ENCODE peak calls at places on chromosomes 5 and 9, in five cellular contexts. B is tibial artery, F is adrenal gland, D is fibroblast of villous mesenchyme, R is upper lobe of right lung. T is an unnamed sample.

GRCh38 chr5:93598141-93598996 is 15.3 kb downstream of the NR2F1 start:
- DNase-seq in D (no peak), R (no peak), F (no peak), B (no peak), T (no peak)

GRCh38 chr9:126673689-126674364 is 60.1 kb downstream of the LMX1B start:
- DNase-seq in F (no peak), R (no peak), B (no peak), D (no peak), T (no peak)

GRCh38 chr9:70156729-70157128 is 102.0 kb upstream of the SMC5 start:
- DNase-seq in F (no peak), R (no peak), D (no peak), B (no peak), T (no peak)

GRCh38 chr5:175700991-175701390 is 43.1 kb downstream of the HRH2 start:
- DNase-seq in R (peak; percentile 3), B (no peak), D (no peak), F (no peak), T (no peak)

GRCh38 chr9:130985029-130985428 is 23.9 kb upstream of the LAMC3 start:
- DNase-seq in R (no peak), F (no peak), B (no peak), D (no peak), T (no peak)

GRCh38 chr5:150163547-150164059 is 3.0 kb upstream of the CDX1 start:
- DNase-seq in F (no peak), R (no peak), B (peak; percentile 85), D (no peak), T (no peak)

GRCh38 chr9:81292056-81292805 is 397.1 kb downstream of the TLE1 start:
- DNase-seq in R (no peak), F (no peak), D (no peak), B (no peak), T (no peak)

GRCh38 chr9:13432914-13433313 is 153.4 kb upstream of the MPDZ start:
- DNase-seq in B (no peak), D (no peak), F (no peak), R (no peak), T (no peak)

GRCh38 chr5:156515799-156516198 is 188.8 kb downstream of the SGCD start:
- DNase-seq in F (no peak), D (no peak), B (no peak), R (no peak), T (no peak)

GRCh38 chr9:116133163-116133562 is 20.4 kb upstream of the PAPPA start:
- DNase-seq in B (no peak), D (no peak), F (no peak), R (no peak), T (no peak)

GRCh38 chr5:148808864-148809642 is 17.4 kb upstream of the ADRB2 start:
- DNase-seq in F (no peak), R (no peak), B (no peak), D (no peak), T (peak; percentile 58)

GRCh38 chr5:113361701-113362100 is 73.1 kb downstream of the TSSK1B start:
- DNase-seq in R (no peak), B (no peak), F (no peak), D (no peak), T (no peak)

GRCh38 chr9:19223724-19224123 is 6.8 kb upstream of the DENND4C start:
- DNase-seq in R (no peak), B (no peak), F (no peak), D (peak; percentile 37), T (no peak)

GRCh38 chr5:157744055-157745011 is 821 bp downstream of the LSM11 start:
- DNase-seq in B (no peak), R (peak; percentile 73), D (peak; percentile 25), F (no peak), T (no peak)

GRCh38 chr5:109486200-109486804 is 76.5 kb upstream of the PJA2 start:
- DNase-seq in R (no peak), F (no peak), D (no peak), B (no peak), T (no peak)

GRCh38 chr5:81081461-81081835 is 121.3 kb downstream of the RASGRF2 start:
- DNase-seq in F (no peak), B (no peak), D (peak; percentile 52), R (no peak), T (no peak)

GRCh38 chr9:86721843-86722705 is 225.2 kb downstream of the GAS1 start:
- DNase-seq in R (no peak), B (peak; percentile 75), F (no peak), D (peak; percentile 79), T (no peak)

GRCh38 chr5:175606409-175606808 is 51.5 kb upstream of the HRH2 start:
- DNase-seq in D (no peak), F (no peak), R (no peak), B (no peak), T (no peak)

GRCh38 chr9:70617033-70617432 is 202.6 kb upstream of the KLF9 start:
- DNase-seq in R (no peak), F (no peak), D (no peak), B (no peak), T (no peak)

GRCh38 chr9:120456218-120456617 is 123.7 kb downstream of the CDK5RAP2 start:
- DNase-seq in B (no peak), F (no peak), D (no peak), R (no peak), T (no peak)

GRCh38 chr5:134948929-134949328 is 18.8 kb upstream of the CATSPER3 start:
- DNase-seq in D (no peak), B (no peak), F (peak; percentile 26), R (no peak), T (no peak)

DNA sequence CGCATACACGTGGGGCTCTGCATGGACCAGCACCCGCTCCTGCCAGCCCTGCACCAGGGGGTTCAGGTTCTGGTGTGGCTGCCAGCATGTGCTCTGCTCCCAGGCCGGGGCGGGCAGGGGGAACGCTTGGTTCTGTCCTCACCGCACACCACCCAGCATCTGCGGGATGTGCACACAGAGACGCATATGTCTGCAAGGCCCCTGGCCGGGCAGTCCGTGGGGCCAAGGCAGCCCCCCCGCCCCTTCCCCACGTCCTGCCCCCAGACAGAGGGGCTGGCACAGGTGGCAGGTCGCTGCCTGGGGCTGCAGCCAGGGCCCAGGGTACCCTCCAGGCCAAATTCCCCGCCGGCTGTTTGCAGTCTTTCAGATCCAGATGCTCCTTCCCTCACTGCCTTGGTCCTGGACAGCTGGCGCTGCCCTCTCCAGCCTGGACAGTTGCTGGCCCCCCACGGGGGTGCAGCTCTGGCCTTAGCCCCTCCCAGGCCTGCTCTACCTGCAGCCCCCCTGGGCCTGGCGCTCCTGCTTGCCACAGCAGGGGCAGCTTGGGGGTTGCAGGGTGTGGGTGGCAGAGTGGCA is 18.0 kb upstream of the NRARP start:
- DNase-seq in F (no peak), B (no peak), R (no peak), D (no peak), T (no peak)
- TF ChIP-seq CTCF in F (no peak), B (no peak), R (no peak), D (no peak), T (no peak)

GRCh38 chr5:132905938-132906337 is 32.5 kb downstream of the LEAP2 start:
- DNase-seq in F (no peak), B (no peak), R (no peak), D (peak; percentile 85), T (no peak)
- TF ChIP-seq CTCF in F (peak; percentile 14), B (no peak), R (peak; percentile 13), D (peak; percentile 30), T (no peak)

DNA sequence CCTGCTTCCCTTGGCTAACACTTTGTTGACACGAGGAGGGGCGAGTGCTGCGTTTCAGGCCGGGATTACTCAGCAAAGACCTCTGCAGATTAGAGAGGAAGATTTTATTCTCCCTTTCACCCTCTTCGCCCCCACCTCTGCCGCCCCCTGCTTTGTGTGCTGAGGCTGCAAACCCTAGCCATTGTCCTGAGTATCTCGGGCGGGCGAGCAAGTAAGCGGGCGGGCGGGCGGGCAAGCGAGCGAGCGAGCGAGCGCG is 6.0 kb downstream of the ISL1 start:
- DNase-seq in R (no peak), D (no peak), F (no peak), B (no peak), T (no peak)
- TF ChIP-seq CTCF in R (no peak), D (no peak), F (no peak), B (no peak), T (no peak)

GRCh38 chr5:36177715-36178556 is 26.0 kb downstream of the SKP2 start:
- DNase-seq in R (no peak), F (peak; percentile 37), B (no peak), D (peak; percentile 63), T (no peak)
- TF ChIP-seq CTCF in R (peak; percentile 60), F (peak; percentile 68), B (peak; percentile 55), D (peak; percentile 60), T (no peak)

GRCh38 chr5:56856779-56857178 is 41.4 kb downstream of the MAP3K1 start:
- DNase-seq in B (no peak), D (no peak), R (no peak), F (no peak), T (no peak)
- TF ChIP-seq CTCF in B (no peak), D (no peak), R (no peak), F (no peak), T (no peak)

DNA sequence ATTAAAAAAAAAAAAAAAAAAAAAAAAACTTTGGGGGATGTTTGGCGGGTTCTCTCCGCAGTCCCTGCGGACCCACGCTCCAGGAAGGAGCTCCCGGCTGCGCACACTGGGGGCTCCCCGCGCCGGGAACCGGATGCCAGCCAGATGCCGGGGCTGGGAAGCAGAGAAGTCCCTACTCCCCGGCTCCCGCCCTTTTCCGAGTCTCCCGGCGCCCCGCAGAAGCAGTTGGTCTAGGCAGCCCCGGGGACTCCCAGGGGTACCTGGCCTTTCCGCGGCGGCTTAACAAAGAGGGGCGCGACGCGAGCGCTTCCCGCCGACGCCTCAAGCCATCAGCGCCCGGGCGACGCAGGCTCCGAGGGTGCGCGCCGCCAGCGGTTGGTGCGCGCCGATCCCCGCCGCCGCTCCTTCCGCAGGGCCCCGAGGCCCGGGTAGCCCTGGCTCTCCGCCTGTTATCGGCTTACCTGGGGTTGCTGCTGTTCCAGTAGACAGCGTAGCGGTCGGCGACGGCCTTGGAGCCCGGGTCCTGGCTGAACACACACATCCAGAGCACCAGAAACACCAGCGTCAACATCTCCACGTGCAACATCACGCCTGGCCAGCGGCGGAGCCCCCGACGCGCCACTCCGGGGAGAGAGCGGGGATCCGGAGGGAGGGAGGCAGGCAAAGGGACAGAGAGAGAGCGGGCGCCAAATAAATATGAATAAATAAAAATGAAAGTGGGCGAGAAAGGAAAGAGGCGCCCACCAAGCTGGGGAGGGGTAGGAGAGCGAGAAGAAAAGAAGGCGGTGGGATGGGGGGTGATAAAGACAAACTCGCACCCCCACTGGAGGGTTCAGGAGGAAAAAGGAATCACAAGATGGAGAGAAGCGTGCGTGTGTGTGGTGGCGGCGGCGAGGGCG is 460 bp downstream of the EFNA5 start:
- DNase-seq in D (peak; percentile 28), B (peak; percentile 23), R (peak; percentile 68), F (peak; percentile 17), T (peak; percentile 50)
- TF ChIP-seq CTCF in D (no peak), B (no peak), R (no peak), F (no peak), T (no peak)

GRCh38 chr9:133088146-133088750 is 26.5 kb downstream of the CEL start:
- DNase-seq in B (no peak), R (peak; percentile 52), D (no peak), F (no peak), T (no peak)
- TF ChIP-seq CTCF in B (no peak), R (no peak), D (no peak), F (no peak), T (no peak)

DNA sequence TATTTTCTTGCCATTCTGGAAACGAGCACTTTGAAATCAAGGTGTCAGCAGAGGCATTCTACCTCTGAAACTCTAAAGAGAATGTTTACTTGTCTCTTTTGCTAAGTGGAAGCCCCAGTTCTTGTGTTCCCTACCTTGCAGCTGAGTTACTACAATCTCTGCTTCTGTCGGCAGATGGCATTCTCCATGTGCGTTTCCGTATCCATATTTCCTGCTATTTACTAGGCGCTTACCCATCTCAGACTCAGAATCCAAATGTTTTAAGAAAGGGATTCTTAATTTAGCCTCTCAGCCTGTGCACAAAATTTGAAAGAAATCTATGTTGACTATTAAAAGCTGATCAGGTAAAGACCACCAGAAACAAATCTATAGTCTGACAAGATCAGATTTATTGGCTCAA is 221.3 kb upstream of the FTMT start:
- DNase-seq in D (peak; percentile 8), F (peak; percentile 20), B (no peak), R (no peak), T (no peak)
- TF ChIP-seq CTCF in D (peak; percentile 15), F (peak; percentile 49), B (peak; percentile 6), R (peak; percentile 15), T (no peak)